ENCODE peak calls at places on chromosomes 7 and 10, in ten cellular contexts. One of them, this sample, is unnamed.

GRCh38 chr10:24381235-24382010 is 172.5 kb downstream of the KIAA1217 start:
- DNase-seq in AG09319: no peak
- DNase-seq in ELF-1: no peak
- DNase-seq in CD4-positive, alpha-beta T cell: no peak
- DNase-seq in HuH-7: no peak
- DNase-seq in neural crest cell: no peak
- DNase-seq in kidney: no peak
- DNase-seq in astrocyte of the hippocampus: no peak
- DNase-seq in EL: no peak
- DNase-seq in tibial nerve: no peak
- DNase-seq in this sample: no peak

GRCh38 chr7:86629-87028 is 105.7 kb upstream of the FAM20C start:
- DNase-seq in ELF-1: no peak
- DNase-seq in CD4-positive, alpha-beta T cell: no peak
- DNase-seq in tibial nerve: no peak
- DNase-seq in HuH-7: no peak
- DNase-seq in astrocyte of the hippocampus: no peak
- DNase-seq in AG09319: no peak
- DNase-seq in EL: no peak
- DNase-seq in neural crest cell: no peak
- DNase-seq in kidney: no peak
- DNase-seq in this sample: no peak

GRCh38 chr10:11798862-11799735 is 24.1 kb upstream of the PROSER2 start:
- DNase-seq in EL: no peak
- DNase-seq in HuH-7: no peak
- DNase-seq in astrocyte of the hippocampus: no peak
- DNase-seq in neural crest cell: no peak
- DNase-seq in tibial nerve: no peak
- DNase-seq in kidney: peak
- DNase-seq in ELF-1: peak
- DNase-seq in AG09319: no peak
- DNase-seq in CD4-positive, alpha-beta T cell: no peak
- DNase-seq in this sample: no peak

GRCh38 chr10:67676208-67676825 is 19.7 kb downstream of the CTNNA3 start:
- DNase-seq in CD4-positive, alpha-beta T cell: no peak
- DNase-seq in kidney: no peak
- DNase-seq in EL: no peak
- DNase-seq in HuH-7: no peak
- DNase-seq in astrocyte of the hippocampus: no peak
- DNase-seq in tibial nerve: no peak
- DNase-seq in AG09319: no peak
- DNase-seq in neural crest cell: no peak
- DNase-seq in ELF-1: no peak
- DNase-seq in this sample: no peak

GRCh38 chr10:46546591-46547330 is 9.7 kb downstream of the GPRIN2 start:
- DNase-seq in tibial nerve: peak
- DNase-seq in CD4-positive, alpha-beta T cell: no peak
- DNase-seq in kidney: peak
- DNase-seq in neural crest cell: no peak
- DNase-seq in ELF-1: no peak
- DNase-seq in AG09319: no peak
- DNase-seq in astrocyte of the hippocampus: no peak
- DNase-seq in EL: no peak
- DNase-seq in HuH-7: no peak
- DNase-seq in this sample: no peak

GRCh38 chr7:28381466-28381865 is 30.9 kb upstream of the CREB5 start:
- DNase-seq in HuH-7: no peak
- DNase-seq in tibial nerve: no peak
- DNase-seq in ELF-1: no peak
- DNase-seq in neural crest cell: no peak
- DNase-seq in AG09319: no peak
- DNase-seq in kidney: no peak
- DNase-seq in CD4-positive, alpha-beta T cell: no peak
- DNase-seq in astrocyte of the hippocampus: peak
- DNase-seq in EL: no peak
- DNase-seq in this sample: no peak

GRCh38 chr10:16957038-16957437 is 139.8 kb upstream of the RSU1 start:
- DNase-seq in kidney: no peak
- DNase-seq in CD4-positive, alpha-beta T cell: no peak
- DNase-seq in HuH-7: no peak
- DNase-seq in tibial nerve: no peak
- DNase-seq in neural crest cell: no peak
- DNase-seq in EL: no peak
- DNase-seq in ELF-1: no peak
- DNase-seq in astrocyte of the hippocampus: no peak
- DNase-seq in AG09319: no peak
- DNase-seq in this sample: no peak

GRCh38 chr10:111243126-111243525 is 166.3 kb downstream of the ADRA2A start:
- DNase-seq in neural crest cell: no peak
- DNase-seq in CD4-positive, alpha-beta T cell: no peak
- DNase-seq in ELF-1: peak
- DNase-seq in EL: no peak
- DNase-seq in AG09319: no peak
- DNase-seq in astrocyte of the hippocampus: no peak
- DNase-seq in HuH-7: no peak
- DNase-seq in kidney: no peak
- DNase-seq in tibial nerve: no peak
- DNase-seq in this sample: no peak

GRCh38 chr10:70234668-70235447 is 1.6 kb upstream of the PPA1 start:
- DNase-seq in tibial nerve: peak
- DNase-seq in ELF-1: no peak
- DNase-seq in astrocyte of the hippocampus: no peak
- DNase-seq in kidney: no peak
- DNase-seq in EL: peak
- DNase-seq in HuH-7: peak
- DNase-seq in CD4-positive, alpha-beta T cell: no peak
- DNase-seq in neural crest cell: no peak
- DNase-seq in AG09319: peak
- DNase-seq in this sample: no peak

GRCh38 chr10:71263376-71263775 is 51.0 kb downstream of the UNC5B start:
- DNase-seq in HuH-7: no peak
- DNase-seq in EL: no peak
- DNase-seq in kidney: no peak
- DNase-seq in astrocyte of the hippocampus: no peak
- DNase-seq in tibial nerve: no peak
- DNase-seq in neural crest cell: no peak
- DNase-seq in CD4-positive, alpha-beta T cell: no peak
- DNase-seq in ELF-1: peak
- DNase-seq in AG09319: no peak
- DNase-seq in this sample: no peak

GRCh38 chr10:10528563-10528910 is 489.1 kb upstream of the CELF2 start:
- DNase-seq in neural crest cell: no peak
- DNase-seq in ELF-1: no peak
- DNase-seq in EL: peak
- DNase-seq in CD4-positive, alpha-beta T cell: no peak
- DNase-seq in kidney: no peak
- DNase-seq in AG09319: no peak
- DNase-seq in HuH-7: no peak
- DNase-seq in astrocyte of the hippocampus: peak
- DNase-seq in tibial nerve: no peak
- DNase-seq in this sample: no peak

GRCh38 chr10:17356820-17357219 is 97.6 kb downstream of the ST8SIA6 start:
- DNase-seq in ELF-1: no peak
- DNase-seq in astrocyte of the hippocampus: no peak
- DNase-seq in kidney: no peak
- DNase-seq in EL: no peak
- DNase-seq in HuH-7: no peak
- DNase-seq in AG09319: no peak
- DNase-seq in tibial nerve: no peak
- DNase-seq in CD4-positive, alpha-beta T cell: no peak
- DNase-seq in neural crest cell: no peak
- DNase-seq in this sample: no peak

GRCh38 chr7:158343526-158343925 is 244.1 kb downstream of the PTPRN2 start:
- DNase-seq in kidney: no peak
- DNase-seq in astrocyte of the hippocampus: no peak
- DNase-seq in tibial nerve: no peak
- DNase-seq in HuH-7: no peak
- DNase-seq in CD4-positive, alpha-beta T cell: no peak
- DNase-seq in AG09319: no peak
- DNase-seq in EL: no peak
- DNase-seq in neural crest cell: no peak
- DNase-seq in ELF-1: no peak
- DNase-seq in this sample: no peak

GRCh38 chr7:47540387-47541093 is 41.4 kb downstream of the TNS3 start:
- DNase-seq in ELF-1: no peak
- DNase-seq in CD4-positive, alpha-beta T cell: no peak
- DNase-seq in tibial nerve: no peak
- DNase-seq in EL: no peak
- DNase-seq in AG09319: no peak
- DNase-seq in HuH-7: no peak
- DNase-seq in neural crest cell: no peak
- DNase-seq in kidney: peak
- DNase-seq in astrocyte of the hippocampus: no peak
- DNase-seq in this sample: no peak

GRCh38 chr7:130986271-130986690 is 252.3 kb upstream of the KLF14 start:
- DNase-seq in ELF-1: no peak
- DNase-seq in AG09319: no peak
- DNase-seq in HuH-7: no peak
- DNase-seq in kidney: no peak
- DNase-seq in tibial nerve: no peak
- DNase-seq in astrocyte of the hippocampus: no peak
- DNase-seq in CD4-positive, alpha-beta T cell: no peak
- DNase-seq in neural crest cell: no peak
- DNase-seq in EL: no peak
- DNase-seq in this sample: no peak

GRCh38 chr10:21293518-21294356 is 231.7 kb downstream of the SKIDA1 start:
- DNase-seq in astrocyte of the hippocampus: peak
- DNase-seq in HuH-7: no peak
- DNase-seq in neural crest cell: no peak
- DNase-seq in tibial nerve: no peak
- DNase-seq in CD4-positive, alpha-beta T cell: no peak
- DNase-seq in kidney: no peak
- DNase-seq in AG09319: no peak
- DNase-seq in ELF-1: peak
- DNase-seq in EL: no peak
- DNase-seq in this sample: no peak

GRCh38 chr10:15099886-15100285 is 2.7 kb downstream of the RPP38 start:
- DNase-seq in HuH-7: no peak
- DNase-seq in tibial nerve: no peak
- DNase-seq in neural crest cell: no peak
- DNase-seq in ELF-1: no peak
- DNase-seq in kidney: no peak
- DNase-seq in AG09319: no peak
- DNase-seq in astrocyte of the hippocampus: no peak
- DNase-seq in CD4-positive, alpha-beta T cell: no peak
- DNase-seq in EL: no peak
- DNase-seq in this sample: no peak

GRCh38 chr10:108421256-108421655 is 1256.8 kb upstream of the SORCS1 start:
- DNase-seq in ELF-1: no peak
- DNase-seq in AG09319: no peak
- DNase-seq in EL: no peak
- DNase-seq in CD4-positive, alpha-beta T cell: no peak
- DNase-seq in tibial nerve: no peak
- DNase-seq in kidney: no peak
- DNase-seq in neural crest cell: no peak
- DNase-seq in astrocyte of the hippocampus: no peak
- DNase-seq in HuH-7: no peak
- DNase-seq in this sample: no peak

GRCh38 chr10:85008493-85009181 is 680.2 kb downstream of the CCSER2 start:
- DNase-seq in ELF-1: no peak
- DNase-seq in EL: no peak
- DNase-seq in HuH-7: no peak
- DNase-seq in kidney: no peak
- DNase-seq in astrocyte of the hippocampus: no peak
- DNase-seq in tibial nerve: no peak
- DNase-seq in neural crest cell: no peak
- DNase-seq in CD4-positive, alpha-beta T cell: no peak
- DNase-seq in AG09319: no peak
- DNase-seq in this sample: no peak

GRCh38 chr10:46525177-46525823 is 31.2 kb downstream of the GPRIN2 start:
- DNase-seq in tibial nerve: peak
- DNase-seq in kidney: no peak
- DNase-seq in astrocyte of the hippocampus: peak
- DNase-seq in neural crest cell: no peak
- DNase-seq in AG09319: peak
- DNase-seq in ELF-1: no peak
- DNase-seq in CD4-positive, alpha-beta T cell: no peak
- DNase-seq in EL: peak
- DNase-seq in HuH-7: no peak
- DNase-seq in this sample: no peak

GRCh38 chr10:118047363-118047719 is 600 bp upstream of the RAB11FIP2 start:
- DNase-seq in astrocyte of the hippocampus: no peak
- DNase-seq in AG09319: no peak
- DNase-seq in HuH-7: peak
- DNase-seq in CD4-positive, alpha-beta T cell: no peak
- DNase-seq in kidney: peak
- DNase-seq in ELF-1: no peak
- DNase-seq in tibial nerve: no peak
- DNase-seq in EL: no peak
- DNase-seq in neural crest cell: no peak
- DNase-seq in this sample: no peak

GRCh38 chr10:49653530-49653929 is 25.9 kb upstream of the C10orf53 start:
- DNase-seq in CD4-positive, alpha-beta T cell: no peak
- DNase-seq in neural crest cell: no peak
- DNase-seq in kidney: no peak
- DNase-seq in HuH-7: no peak
- DNase-seq in EL: no peak
- DNase-seq in astrocyte of the hippocampus: no peak
- DNase-seq in tibial nerve: no peak
- DNase-seq in ELF-1: no peak
- DNase-seq in AG09319: no peak
- DNase-seq in this sample: no peak

GRCh38 chr7:38315410-38315809 is 42.0 kb upstream of the TARP start:
- DNase-seq in CD4-positive, alpha-beta T cell: no peak
- DNase-seq in tibial nerve: no peak
- DNase-seq in AG09319: no peak
- DNase-seq in astrocyte of the hippocampus: no peak
- DNase-seq in ELF-1: no peak
- DNase-seq in neural crest cell: no peak
- DNase-seq in HuH-7: no peak
- DNase-seq in EL: no peak
- DNase-seq in kidney: no peak
- DNase-seq in this sample: no peak

GRCh38 chr10:96890172-96890513 is 58.0 kb downstream of the LCOR start:
- DNase-seq in tibial nerve: no peak
- DNase-seq in astrocyte of the hippocampus: no peak
- DNase-seq in CD4-positive, alpha-beta T cell: no peak
- DNase-seq in kidney: no peak
- DNase-seq in AG09319: no peak
- DNase-seq in ELF-1: peak
- DNase-seq in neural crest cell: no peak
- DNase-seq in HuH-7: no peak
- DNase-seq in EL: no peak
- DNase-seq in this sample: no peak

GRCh38 chr10:127275793-127276415 is 79.5 kb upstream of the INSYN2A start:
- DNase-seq in astrocyte of the hippocampus: no peak
- DNase-seq in EL: no peak
- DNase-seq in tibial nerve: no peak
- DNase-seq in CD4-positive, alpha-beta T cell: no peak
- DNase-seq in kidney: no peak
- DNase-seq in AG09319: no peak
- DNase-seq in ELF-1: no peak
- DNase-seq in HuH-7: no peak
- DNase-seq in neural crest cell: no peak
- DNase-seq in this sample: no peak

GRCh38 chr10:101840102-101840684 is 3.4 kb downstream of the KCNIP2 start:
- DNase-seq in kidney: no peak
- DNase-seq in CD4-positive, alpha-beta T cell: no peak
- DNase-seq in neural crest cell: no peak
- DNase-seq in astrocyte of the hippocampus: no peak
- DNase-seq in tibial nerve: no peak
- DNase-seq in AG09319: no peak
- DNase-seq in ELF-1: no peak
- DNase-seq in HuH-7: no peak
- DNase-seq in EL: peak
- DNase-seq in this sample: peak

GRCh38 chr7:13107291-13107690 is 419.9 kb downstream of the ARL4A start:
- DNase-seq in HuH-7: no peak
- DNase-seq in tibial nerve: no peak
- DNase-seq in astrocyte of the hippocampus: no peak
- DNase-seq in AG09319: no peak
- DNase-seq in neural crest cell: no peak
- DNase-seq in EL: no peak
- DNase-seq in ELF-1: no peak
- DNase-seq in CD4-positive, alpha-beta T cell: no peak
- DNase-seq in kidney: no peak
- DNase-seq in this sample: no peak

GRCh38 chr7:140061607-140061930 is 1.2 kb downstream of the PARP12 start:
- DNase-seq in tibial nerve: no peak
- DNase-seq in AG09319: no peak
- DNase-seq in EL: peak
- DNase-seq in CD4-positive, alpha-beta T cell: no peak
- DNase-seq in astrocyte of the hippocampus: no peak
- DNase-seq in ELF-1: peak
- DNase-seq in HuH-7: no peak
- DNase-seq in neural crest cell: no peak
- DNase-seq in kidney: no peak
- DNase-seq in this sample: no peak

This sample was measured in COLO829.